ENCODE peak calls at places on chromosomes 13 and 19, in ten cellular contexts. One of them, this sample, is unnamed.

GRCh38 chr19:32879741-32880140 is 10.2 kb upstream of the SLC7A9 start:
- DNase-seq in thyroid gland: no peak
- DNase-seq in suprapubic skin: no peak
- DNase-seq in GM12891: no peak
- DNase-seq in Peyer's patch: no peak
- DNase-seq in GM12878: no peak
- DNase-seq in H54: no peak
- DNase-seq in tibial nerve: no peak
- DNase-seq in A549: no peak
- DNase-seq in NB4: no peak
- DNase-seq in this sample: no peak

GRCh38 chr13:42594577-42595571 is 20.9 kb downstream of the TNFSF11 start:
- DNase-seq in Peyer's patch: peak; percentile 77
- DNase-seq in GM12878: peak; percentile 46
- DNase-seq in tibial nerve: peak; percentile 65
- DNase-seq in NB4: peak; percentile 76
- DNase-seq in A549: peak; percentile 38
- DNase-seq in H54: peak; percentile 24
- DNase-seq in thyroid gland: peak; percentile 52
- DNase-seq in GM12891: peak; percentile 16
- DNase-seq in suprapubic skin: no peak
- DNase-seq in this sample: peak; percentile 33

GRCh38 chr13:102443234-102443633 is 41.4 kb upstream of the FGF14 start:
- DNase-seq in NB4: no peak
- DNase-seq in Peyer's patch: no peak
- DNase-seq in thyroid gland: no peak
- DNase-seq in tibial nerve: no peak
- DNase-seq in H54: no peak
- DNase-seq in GM12891: no peak
- DNase-seq in GM12878: no peak
- DNase-seq in suprapubic skin: no peak
- DNase-seq in A549: no peak
- DNase-seq in this sample: no peak

GRCh38 chr19:38437295-38437694 is 3.8 kb downstream of the RYR1 start:
- DNase-seq in suprapubic skin: no peak
- DNase-seq in Peyer's patch: no peak
- DNase-seq in GM12878: no peak
- DNase-seq in H54: no peak
- DNase-seq in NB4: no peak
- DNase-seq in tibial nerve: no peak
- DNase-seq in A549: no peak
- DNase-seq in thyroid gland: no peak
- DNase-seq in GM12891: no peak
- DNase-seq in this sample: no peak

GRCh38 chr19:14089412-14089661 is 1.2 kb downstream of the SAMD1 start:
- DNase-seq in thyroid gland: no peak
- DNase-seq in tibial nerve: peak; percentile 20
- DNase-seq in A549: no peak
- DNase-seq in GM12878: no peak
- DNase-seq in H54: no peak
- DNase-seq in Peyer's patch: no peak
- DNase-seq in GM12891: no peak
- DNase-seq in suprapubic skin: no peak
- DNase-seq in NB4: peak; percentile 38
- DNase-seq in this sample: peak; percentile 46

GRCh38 chr19:18339703-18340102 is 695 bp upstream of the PGPEP1 start:
- DNase-seq in A549: peak; percentile 48
- DNase-seq in tibial nerve: no peak
- DNase-seq in GM12878: no peak
- DNase-seq in thyroid gland: no peak
- DNase-seq in NB4: peak; percentile 55
- DNase-seq in H54: peak; percentile 42
- DNase-seq in Peyer's patch: no peak
- DNase-seq in suprapubic skin: no peak
- DNase-seq in GM12891: no peak
- DNase-seq in this sample: peak; percentile 64

GRCh38 chr19:17045907-17046502 is 19.4 kb upstream of the CPAMD8 start:
- DNase-seq in GM12891: no peak
- DNase-seq in GM12878: no peak
- DNase-seq in Peyer's patch: no peak
- DNase-seq in thyroid gland: no peak
- DNase-seq in NB4: no peak
- DNase-seq in suprapubic skin: no peak
- DNase-seq in A549: no peak
- DNase-seq in H54: no peak
- DNase-seq in tibial nerve: no peak
- DNase-seq in this sample: no peak

GRCh38 chr19:36837902-36838783 is at the start of gene ZNF790:
- DNase-seq in tibial nerve: peak; percentile 86
- DNase-seq in A549: peak; percentile 26
- DNase-seq in GM12878: peak; percentile 53
- DNase-seq in GM12891: peak; percentile 35
- DNase-seq in H54: peak; percentile 51
- DNase-seq in NB4: peak; percentile 86
- DNase-seq in suprapubic skin: peak; percentile 92
- DNase-seq in thyroid gland: peak; percentile 90
- DNase-seq in Peyer's patch: peak; percentile 93
- DNase-seq in this sample: peak; percentile 92

GRCh38 chr19:55406869-55407624 is 541 bp downstream of the UBE2S start:
- DNase-seq in thyroid gland: peak; percentile 47
- DNase-seq in A549: no peak
- DNase-seq in suprapubic skin: no peak
- DNase-seq in Peyer's patch: peak; percentile 67
- DNase-seq in NB4: peak; percentile 45
- DNase-seq in GM12878: no peak
- DNase-seq in GM12891: no peak
- DNase-seq in H54: no peak
- DNase-seq in tibial nerve: no peak
- DNase-seq in this sample: peak; percentile 86

GRCh38 chr13:111893607-111894443 is 173.1 kb upstream of the SOX1 start:
- DNase-seq in Peyer's patch: peak; percentile 30
- DNase-seq in tibial nerve: no peak
- DNase-seq in GM12891: no peak
- DNase-seq in A549: no peak
- DNase-seq in NB4: no peak
- DNase-seq in suprapubic skin: peak; percentile 72
- DNase-seq in thyroid gland: no peak
- DNase-seq in H54: no peak
- DNase-seq in GM12878: no peak
- DNase-seq in this sample: no peak

GRCh38 chr13:39244561-39245230 is 206.4 kb downstream of the NHLRC3 start:
- DNase-seq in H54: no peak
- DNase-seq in suprapubic skin: no peak
- DNase-seq in Peyer's patch: no peak
- DNase-seq in GM12878: no peak
- DNase-seq in A549: no peak
- DNase-seq in NB4: no peak
- DNase-seq in tibial nerve: no peak
- DNase-seq in GM12891: no peak
- DNase-seq in thyroid gland: no peak
- DNase-seq in this sample: no peak

GRCh38 chr19:41882568-41883462 is at the start of gene ARHGEF1:
- DNase-seq in H54: peak; percentile 65
- DNase-seq in NB4: peak; percentile 69
- DNase-seq in GM12878: no peak
- DNase-seq in A549: peak; percentile 90
- DNase-seq in Peyer's patch: peak; percentile 86
- DNase-seq in thyroid gland: peak; percentile 40
- DNase-seq in GM12891: no peak
- DNase-seq in tibial nerve: no peak
- DNase-seq in suprapubic skin: no peak
- DNase-seq in this sample: no peak

GRCh38 chr19:492091-492531 is 4.2 kb upstream of the MADCAM1 start:
- DNase-seq in A549: no peak
- DNase-seq in GM12891: no peak
- DNase-seq in suprapubic skin: no peak
- DNase-seq in NB4: no peak
- DNase-seq in GM12878: no peak
- DNase-seq in H54: no peak
- DNase-seq in thyroid gland: no peak
- DNase-seq in Peyer's patch: no peak
- DNase-seq in tibial nerve: no peak
- DNase-seq in this sample: peak; percentile 68

GRCh38 chr19:23957660-23958281 is 43.1 kb downstream of the ZNF726 start:
- DNase-seq in thyroid gland: no peak
- DNase-seq in GM12878: no peak
- DNase-seq in suprapubic skin: no peak
- DNase-seq in GM12891: no peak
- DNase-seq in A549: no peak
- DNase-seq in tibial nerve: no peak
- DNase-seq in NB4: no peak
- DNase-seq in Peyer's patch: no peak
- DNase-seq in H54: peak; percentile 47
- DNase-seq in this sample: no peak

GRCh38 chr19:30799854-30800755 is 427.9 kb downstream of the ZNF536 start:
- DNase-seq in suprapubic skin: no peak
- DNase-seq in GM12878: no peak
- DNase-seq in H54: peak; percentile 35
- DNase-seq in A549: peak; percentile 83
- DNase-seq in tibial nerve: peak; percentile 47
- DNase-seq in NB4: peak; percentile 12
- DNase-seq in GM12891: peak; percentile 49
- DNase-seq in Peyer's patch: no peak
- DNase-seq in thyroid gland: peak; percentile 57
- DNase-seq in this sample: peak; percentile 25

GRCh38 chr19:50792246-50792851 is 2.1 kb downstream of the ACP4 start:
- DNase-seq in H54: no peak
- DNase-seq in tibial nerve: no peak
- DNase-seq in A549: no peak
- DNase-seq in thyroid gland: no peak
- DNase-seq in GM12878: no peak
- DNase-seq in GM12891: no peak
- DNase-seq in NB4: no peak
- DNase-seq in Peyer's patch: no peak
- DNase-seq in suprapubic skin: no peak
- DNase-seq in this sample: no peak
- TF ChIP-seq POLR2A in H54: no peak
- TF ChIP-seq POLR2A in tibial nerve: no peak
- TF ChIP-seq POLR2A in A549: no peak
- TF ChIP-seq POLR2A in thyroid gland: no peak
- TF ChIP-seq POLR2A in GM12878: peak; percentile 62
- TF ChIP-seq POLR2A in GM12891: peak; percentile 66
- TF ChIP-seq POLR2A in NB4: no peak
- TF ChIP-seq POLR2A in Peyer's patch: no peak
- TF ChIP-seq POLR2A in suprapubic skin: no peak
- TF ChIP-seq POLR2A in this sample: no peak

DNA sequence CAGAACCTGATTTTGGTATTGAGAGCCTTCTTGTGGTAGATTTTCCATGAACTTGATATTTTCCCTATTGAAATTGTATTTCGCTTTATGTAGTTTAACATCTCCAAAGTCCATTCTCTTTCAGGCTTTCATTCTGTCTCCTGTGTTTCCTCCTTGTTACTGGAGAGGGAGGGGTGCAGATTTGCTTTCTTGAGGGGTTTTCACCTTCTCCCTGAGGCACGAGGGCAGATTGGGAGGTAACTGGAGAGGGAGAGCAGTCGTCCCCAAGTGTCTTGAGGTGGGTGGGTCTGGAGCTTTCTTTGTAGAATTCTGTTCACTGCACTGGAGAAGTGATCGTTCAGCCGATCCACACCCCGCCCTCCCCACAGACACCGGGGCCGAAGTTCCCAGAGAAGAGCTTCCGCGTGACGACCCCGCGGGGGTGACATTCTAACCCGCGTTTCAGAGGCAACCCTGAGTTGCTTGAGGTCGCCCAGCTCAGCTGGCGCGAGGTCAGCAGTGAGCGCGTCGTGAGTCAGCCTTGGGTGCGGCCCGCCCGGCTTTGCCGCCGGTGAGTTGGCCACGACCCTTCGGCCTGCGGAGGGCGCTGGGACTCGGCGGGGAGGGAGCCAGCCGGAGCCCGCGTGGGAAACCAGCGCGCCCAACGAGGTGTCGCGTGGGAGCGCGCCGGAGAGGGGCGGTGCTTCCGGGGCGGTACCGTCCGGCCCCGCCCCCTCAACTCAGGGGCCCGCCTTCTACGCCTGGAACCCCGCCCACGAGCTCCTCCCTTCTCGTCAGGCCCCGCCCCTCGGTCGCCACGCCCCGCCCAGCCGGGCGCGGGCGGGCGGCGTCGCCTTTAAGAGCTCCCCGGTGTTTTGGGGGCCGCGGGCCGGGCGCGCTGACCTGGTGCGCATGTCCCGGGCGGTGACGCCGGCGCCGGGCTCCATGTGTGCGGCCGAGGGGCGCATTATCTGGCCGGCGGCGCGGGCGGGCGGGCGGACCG is at the start of gene GATAD2A:
- DNase-seq in tibial nerve: peak; percentile 93
- DNase-seq in thyroid gland: peak; percentile 89
- DNase-seq in A549: peak; percentile 32
- DNase-seq in H54: peak; percentile 88
- DNase-seq in Peyer's patch: peak; percentile 97
- DNase-seq in NB4: peak; percentile 91
- DNase-seq in suprapubic skin: peak; percentile 96
- DNase-seq in GM12891: peak; percentile 74
- DNase-seq in GM12878: peak; percentile 44
- DNase-seq in this sample: peak; percentile 97
- TF ChIP-seq POLR2A in tibial nerve: peak; percentile 51
- TF ChIP-seq POLR2A in thyroid gland: peak; percentile 16
- TF ChIP-seq POLR2A in A549: no peak
- TF ChIP-seq POLR2A in H54: peak; percentile 54
- TF ChIP-seq POLR2A in Peyer's patch: peak; percentile 47
- TF ChIP-seq POLR2A in NB4: peak; percentile 50
- TF ChIP-seq POLR2A in suprapubic skin: no peak
- TF ChIP-seq POLR2A in GM12891: no peak
- TF ChIP-seq POLR2A in GM12878: peak; percentile 78
- TF ChIP-seq POLR2A in this sample: peak; percentile 48

GRCh38 chr19:3404324-3405260 is 38.2 kb downstream of the NFIC start:
- DNase-seq in tibial nerve: peak; percentile 75
- DNase-seq in suprapubic skin: peak; percentile 92
- DNase-seq in Peyer's patch: peak; percentile 66
- DNase-seq in A549: no peak
- DNase-seq in H54: no peak
- DNase-seq in GM12891: no peak
- DNase-seq in thyroid gland: peak; percentile 87
- DNase-seq in NB4: no peak
- DNase-seq in GM12878: no peak
- DNase-seq in this sample: no peak
- TF ChIP-seq POLR2A in tibial nerve: peak; percentile 59
- TF ChIP-seq POLR2A in suprapubic skin: no peak
- TF ChIP-seq POLR2A in Peyer's patch: no peak
- TF ChIP-seq POLR2A in A549: no peak
- TF ChIP-seq POLR2A in H54: peak; percentile 26
- TF ChIP-seq POLR2A in GM12891: no peak
- TF ChIP-seq POLR2A in thyroid gland: no peak
- TF ChIP-seq POLR2A in NB4: no peak
- TF ChIP-seq POLR2A in GM12878: no peak
- TF ChIP-seq POLR2A in this sample: no peak

GRCh38 chr19:48966541-48967345 is 1.6 kb downstream of the FTL start:
- DNase-seq in H54: no peak
- DNase-seq in NB4: peak; percentile 39
- DNase-seq in Peyer's patch: no peak
- DNase-seq in A549: no peak
- DNase-seq in GM12878: no peak
- DNase-seq in GM12891: no peak
- DNase-seq in thyroid gland: peak; percentile 28
- DNase-seq in suprapubic skin: no peak
- DNase-seq in tibial nerve: no peak
- DNase-seq in this sample: no peak
- TF ChIP-seq POLR2A in H54: no peak
- TF ChIP-seq POLR2A in NB4: peak; percentile 10
- TF ChIP-seq POLR2A in Peyer's patch: no peak
- TF ChIP-seq POLR2A in A549: peak; percentile 27
- TF ChIP-seq POLR2A in GM12878: no peak
- TF ChIP-seq POLR2A in GM12891: no peak
- TF ChIP-seq POLR2A in thyroid gland: no peak
- TF ChIP-seq POLR2A in suprapubic skin: no peak
- TF ChIP-seq POLR2A in tibial nerve: no peak
- TF ChIP-seq POLR2A in this sample: no peak

This sample was measured in erythroblast.